ENCODE peak calls at places on chromosome 6, in four cellular contexts. J is dorsolateral prefrontal cortex, W is psoas muscle, N is substantia nigra. L is an unnamed sample.

GRCh38 chr6:149723771-149724417 is 6.0 kb upstream of the LATS1 start:
- DNase-seq in N (no peak), J (peak), W (no peak), L (peak)

GRCh38 chr6:148746363-148747144 is at the start of gene UST:
- DNase-seq in N (peak), J (peak), W (peak), L (peak)

GRCh38 chr6:161150566-161150965 is 123.3 kb downstream of the AGPAT4 start:
- DNase-seq in N (no peak), J (no peak), W (no peak), L (no peak)

GRCh38 chr6:22632561-22632960 is 63.2 kb downstream of the HDGFL1 start:
- DNase-seq in W (no peak), J (no peak), N (no peak), L (no peak)

GRCh38 chr6:57254055-57254717 is 32.1 kb upstream of the RAB23 start:
- DNase-seq in N (no peak), J (no peak), W (no peak), L (no peak)

GRCh38 chr6:158397578-158397977 is 85.3 kb downstream of the TULP4 start:
- DNase-seq in J (no peak), W (no peak), N (no peak), L (no peak)

GRCh38 chr6:113513086-113513485 is 344.1 kb upstream of the MARCKS start:
- DNase-seq in J (no peak), W (no peak), N (no peak), L (no peak)

GRCh38 chr6:70627500-70628254 is 40.0 kb upstream of the SMAP1 start:
- DNase-seq in W (no peak), N (no peak), J (no peak), L (no peak)

GRCh38 chr6:1123976-1124375 is 187.9 kb upstream of the FOXQ1 start:
- DNase-seq in J (no peak), N (no peak), W (no peak), L (no peak)

GRCh38 chr6:148566664-148567350 is 180.0 kb upstream of the UST start:
- DNase-seq in J (no peak), N (no peak), W (no peak), L (no peak)

GRCh38 chr6:89597988-89598387 is 40.6 kb downstream of the LYRM2 start:
- DNase-seq in W (no peak), J (no peak), N (no peak), L (no peak)

GRCh38 chr6:147201885-147202515 is 2.2 kb upstream of the STXBP5 start:
- DNase-seq in W (no peak), N (no peak), J (peak), L (no peak)

GRCh38 chr6:151289399-151290007 is 49.7 kb downstream of the AKAP12 start:
- DNase-seq in J (no peak), N (no peak), W (no peak), L (no peak)

GRCh38 chr6:119979862-119980261 is 630.3 kb upstream of the MAN1A1 start:
- DNase-seq in J (no peak), N (no peak), W (no peak), L (no peak)

GRCh38 chr6:434051-434705 is 42.6 kb downstream of the IRF4 start:
- DNase-seq in W (no peak), N (no peak), J (no peak), L (no peak)

GRCh38 chr6:75502884-75503283 is 9.3 kb upstream of the FILIP1 start:
- DNase-seq in W (no peak), N (no peak), J (no peak), L (no peak)

GRCh38 chr6:151796842-151797530 is 10.5 kb upstream of the ESR1 start:
- DNase-seq in N (no peak), J (no peak), W (no peak), L (no peak)

GRCh38 chr6:113383701-113384100 is 473.4 kb upstream of the MARCKS start:
- DNase-seq in J (no peak), W (no peak), N (no peak), L (no peak)

GRCh38 chr6:75932067-75932466 is 140.4 kb downstream of the IMPG1 start:
- DNase-seq in N (no peak), J (peak), W (no peak), L (no peak)

GRCh38 chr6:143555071-143555492 is 43.6 kb upstream of the FUCA2 start:
- DNase-seq in J (no peak), N (no peak), W (no peak), L (no peak)

GRCh38 chr6:68747110-68747509 is 112.0 kb downstream of the ADGRB3 start:
- DNase-seq in W (no peak), N (no peak), J (no peak), L (no peak)

GRCh38 chr6:122322824-122323223 is 76.6 kb upstream of the HSF2 start:
- DNase-seq in J (no peak), N (no peak), W (no peak), L (no peak)

GRCh38 chr6:149964243-149965190 is 774 bp downstream of the ULBP1 start:
- DNase-seq in N (no peak), J (no peak), W (no peak), L (no peak)

GRCh38 chr6:159646136-159646535 is 46.9 kb downstream of the SOD2 start:
- DNase-seq in N (no peak), J (no peak), W (no peak), L (no peak)

GRCh38 chr6:149285626-149286025 is 31.9 kb upstream of the TAB2 start:
- DNase-seq in W (no peak), N (no peak), J (no peak), L (no peak)

GRCh38 chr6:168714547-168715260 is 273.7 kb downstream of the SMOC2 start:
- DNase-seq in N (no peak), J (no peak), W (no peak), L (no peak)

GRCh38 chr6:148509789-148510581 is 167.3 kb downstream of the SASH1 start:
- DNase-seq in J (no peak), N (no peak), W (peak), L (peak)

GRCh38 chr6:168418151-168418551 is 22.8 kb upstream of the SMOC2 start:
- DNase-seq in W (peak), N (no peak), J (no peak), L (peak)

GRCh38 chr6:37868447-37868825 is 48.9 kb downstream of the ZFAND3 start:
- DNase-seq in J (no peak), N (no peak), W (no peak), L (no peak)

GRCh38 chr6:6386010-6386409 is 65.5 kb upstream of the F13A1 start:
- DNase-seq in J (no peak), W (no peak), N (no peak), L (no peak)

GRCh38 chr6:107716688-107717089 is 107.4 kb downstream of the SCML4 start:
- DNase-seq in J (no peak), W (no peak), N (no peak), L (no peak)

GRCh38 chr6:409370-409972 is 17.9 kb downstream of the IRF4 start:
- DNase-seq in W (no peak), N (no peak), J (no peak), L (no peak)

GRCh38 chr6:31837612-31838553 is 10.3 kb downstream of the HSPA1B start:
- DNase-seq in W (no peak), J (no peak), N (no peak), L (peak)

GRCh38 chr6:21522773-21523490 is 70.6 kb upstream of the SOX4 start:
- DNase-seq in N (no peak), W (no peak), J (peak), L (no peak)

GRCh38 chr6:167825759-167826229 is 917 bp upstream of the AFDN start:
- DNase-seq in W (peak), J (peak), N (no peak), L (no peak)

GRCh38 chr6:5007531-5007930 is 3.7 kb upstream of the RPP40 start:
- DNase-seq in W (no peak), N (no peak), J (no peak), L (no peak)

GRCh38 chr6:88179692-88180091 is 13.5 kb upstream of the CNR1 start:
- DNase-seq in W (no peak), J (no peak), N (no peak), L (no peak)
- H3K27ac ChIP-seq in W (no peak), J (no peak), N (no peak), L (no peak)

GRCh38 chr6:7833753-7834075 is 76.9 kb downstream of the TXNDC5 start:
- DNase-seq in N (no peak), W (no peak), J (no peak), L (no peak)

GRCh38 chr6:7828123-7828522 is 82.5 kb downstream of the TXNDC5 start:
- DNase-seq in J (no peak), W (no peak), N (no peak), L (no peak)

GRCh38 chr6:7827142-7827541 is 83.4 kb downstream of the TXNDC5 start:
- DNase-seq in W (no peak), J (no peak), N (no peak), L (peak)

GRCh38 chr6:7836371-7837026 is 74.1 kb downstream of the TXNDC5 start:
- DNase-seq in N (no peak), W (no peak), J (no peak), L (no peak)

DNA sequence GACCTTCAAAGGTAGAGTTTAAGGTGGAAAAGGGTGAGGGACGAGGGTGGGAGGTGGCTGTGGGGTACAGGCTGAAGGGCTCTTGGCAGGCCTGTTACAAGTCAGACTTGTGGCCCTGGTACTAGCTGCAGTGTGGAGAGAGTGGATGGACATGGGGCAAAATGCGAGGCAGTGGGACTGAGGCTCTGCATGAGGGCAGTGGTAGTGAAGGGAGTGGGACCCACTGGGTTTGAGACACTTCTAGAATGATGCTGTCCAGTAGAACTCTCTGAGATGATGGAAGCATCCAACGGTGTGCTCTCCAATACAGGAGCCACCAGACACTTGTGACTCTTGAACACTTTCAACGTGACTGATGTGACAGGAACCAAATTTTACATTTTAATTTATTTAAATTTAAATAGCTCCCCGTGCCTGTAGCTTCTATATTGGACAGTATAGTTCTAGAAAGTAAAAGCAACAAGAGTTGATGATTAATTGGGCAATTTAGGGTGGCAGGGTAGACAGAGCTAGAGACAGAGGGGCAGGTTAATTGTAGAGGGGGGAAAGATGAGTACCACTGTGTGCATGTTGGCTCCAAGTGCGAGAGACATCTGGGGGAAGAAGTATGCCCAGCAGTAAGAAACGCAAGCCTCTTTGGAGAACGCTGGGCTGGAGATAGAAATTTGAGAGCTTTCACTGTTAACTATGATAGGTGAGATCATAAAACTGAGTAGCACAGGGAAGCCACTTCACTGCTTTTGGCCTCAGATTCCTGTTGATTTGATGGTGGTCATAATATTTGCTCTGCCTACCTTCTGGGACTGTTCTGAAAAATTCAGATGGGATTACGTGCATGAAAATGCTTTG is 77.5 kb downstream of the TXNDC5 start:
- DNase-seq in J (no peak), W (no peak), N (no peak), L (no peak)
- H3K27ac ChIP-seq in J (no peak), W (no peak), N (no peak), L (no peak)

DNA sequence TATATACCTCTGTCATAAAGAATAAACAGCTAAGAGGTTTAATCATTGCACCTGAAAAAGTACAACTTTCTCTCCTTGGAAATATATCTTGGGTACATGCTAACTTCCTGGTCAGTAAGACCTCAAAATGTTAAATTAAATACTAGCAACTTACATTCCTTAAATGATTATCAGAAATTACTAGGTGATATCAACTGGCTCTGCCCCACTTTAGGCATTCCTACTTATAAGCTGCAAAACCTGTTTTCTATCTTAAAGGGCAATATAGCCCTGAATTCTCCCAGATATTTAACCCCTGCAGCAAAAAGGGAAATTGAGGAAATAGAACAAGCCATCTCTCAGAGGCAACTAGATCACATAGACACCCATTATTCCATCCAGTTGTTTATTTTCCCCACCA is 20.8 kb downstream of the HLA-DPA1 start:
- DNase-seq in W (no peak), N (no peak), J (no peak), L (no peak)
- H3K27ac ChIP-seq in W (no peak), N (no peak), J (no peak), L (no peak)

GRCh38 chr6:98287876-98288275 is 546.5 kb upstream of the POU3F2 start:
- DNase-seq in J (no peak), N (no peak), W (no peak), L (no peak)

GRCh38 chr6:98286620-98287019 is 547.8 kb upstream of the POU3F2 start:
- DNase-seq in W (no peak), N (no peak), J (no peak), L (no peak)
- H3K27ac ChIP-seq in W (no peak), N (no peak), J (no peak), L (no peak)

GRCh38 chr6:117449549-117450439 is 24.1 kb upstream of the ROS1 start:
- DNase-seq in N (no peak), J (peak), W (no peak), L (peak)
- H3K27ac ChIP-seq in N (no peak), J (no peak), W (no peak), L (no peak)

DNA sequence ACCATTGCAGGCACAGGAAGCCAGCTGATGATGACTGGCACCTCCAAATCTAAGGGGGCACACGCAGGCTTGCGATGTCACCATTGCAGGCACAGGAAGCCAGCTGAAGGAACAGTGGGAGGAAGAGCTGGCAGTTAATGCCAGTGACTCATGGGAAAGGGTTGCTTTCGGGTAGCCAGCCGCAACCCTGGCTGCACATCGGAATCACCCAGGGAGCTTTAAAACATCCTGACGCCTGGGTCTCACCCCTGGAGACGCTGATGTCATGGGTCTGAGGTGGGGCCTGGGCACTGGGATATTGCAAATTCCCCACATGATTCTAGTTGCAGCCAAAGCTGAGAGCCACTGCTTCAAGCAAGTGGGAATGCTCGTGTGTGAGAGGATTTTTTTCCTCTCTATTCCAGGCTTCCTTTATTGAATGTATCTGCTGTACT is 16.1 kb upstream of the CCN6 start:
- DNase-seq in W (peak), J (peak), N (no peak), L (peak)
- H3K27ac ChIP-seq in W (peak), J (peak), N (no peak), L (peak)

DNA sequence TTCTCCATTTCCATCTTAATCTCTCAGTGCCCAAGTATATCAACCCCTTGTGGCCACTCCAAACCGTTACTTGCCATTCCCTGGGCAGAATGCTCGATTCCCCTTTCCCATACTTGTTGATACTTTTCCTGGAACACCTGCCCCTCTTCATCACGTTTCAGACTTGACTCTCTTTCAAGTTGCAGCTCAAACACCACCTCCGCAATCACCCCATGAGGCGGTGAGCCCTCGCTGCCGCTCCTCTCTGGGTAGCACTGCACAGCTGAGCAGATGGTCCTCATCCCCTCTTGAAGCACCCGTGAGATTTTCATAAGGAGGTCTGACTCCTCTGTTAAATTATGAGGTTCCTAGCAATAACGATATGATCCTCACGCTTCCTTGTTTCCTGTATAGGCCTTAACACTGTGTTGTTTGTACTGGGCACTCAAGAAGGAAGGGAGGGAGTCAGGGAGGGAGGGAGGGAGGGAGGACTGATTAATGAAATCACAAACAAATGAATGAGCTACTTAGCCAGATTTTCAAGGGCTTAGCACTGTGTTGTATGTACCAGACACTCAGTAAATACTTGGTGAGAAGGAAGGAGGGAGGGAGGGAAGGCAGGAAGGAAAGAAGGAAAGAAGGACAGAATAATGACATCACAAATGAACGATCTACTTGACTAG is 8.0 kb upstream of the UQCC2 start:
- DNase-seq in N (no peak), J (no peak), W (no peak), L (no peak)
- H3K27ac ChIP-seq in N (no peak), J (no peak), W (peak), L (no peak)

GRCh38 chr6:139903411-139904157 is 529.1 kb upstream of the CITED2 start:
- DNase-seq in N (no peak), J (no peak), W (no peak), L (no peak)
- H3K27ac ChIP-seq in N (no peak), J (no peak), W (no peak), L (no peak)

DNA sequence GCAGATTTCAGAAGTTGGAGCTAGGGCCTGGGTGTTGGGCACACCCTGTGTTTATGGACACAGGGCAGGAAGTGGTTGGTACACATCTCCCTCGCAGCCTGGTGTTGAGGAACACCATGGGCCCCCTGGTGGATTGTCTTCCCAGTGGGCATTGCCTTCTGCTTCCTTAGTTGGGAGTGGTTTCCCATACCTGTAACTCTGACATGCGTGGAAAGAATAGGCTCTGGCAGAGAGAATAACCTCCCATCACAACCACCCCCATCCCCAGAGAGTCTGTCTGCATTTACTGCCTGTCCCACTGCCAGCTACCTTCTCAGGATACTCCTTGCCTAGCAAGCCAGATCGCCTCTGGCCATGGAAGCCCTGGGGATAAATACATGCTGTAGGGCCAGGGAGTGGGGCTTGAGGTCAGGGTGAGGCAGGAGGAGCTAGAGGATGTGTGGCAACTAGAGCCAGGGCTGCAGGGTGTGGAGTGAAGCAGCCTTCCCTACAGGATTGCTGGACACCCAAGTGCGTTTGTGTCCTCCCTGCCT is 14.7 kb downstream of the LRRC73 start:
- DNase-seq in J (no peak), N (no peak), W (no peak), L (no peak)
- H3K27ac ChIP-seq in J (no peak), N (no peak), W (no peak), L (no peak)

DNA sequence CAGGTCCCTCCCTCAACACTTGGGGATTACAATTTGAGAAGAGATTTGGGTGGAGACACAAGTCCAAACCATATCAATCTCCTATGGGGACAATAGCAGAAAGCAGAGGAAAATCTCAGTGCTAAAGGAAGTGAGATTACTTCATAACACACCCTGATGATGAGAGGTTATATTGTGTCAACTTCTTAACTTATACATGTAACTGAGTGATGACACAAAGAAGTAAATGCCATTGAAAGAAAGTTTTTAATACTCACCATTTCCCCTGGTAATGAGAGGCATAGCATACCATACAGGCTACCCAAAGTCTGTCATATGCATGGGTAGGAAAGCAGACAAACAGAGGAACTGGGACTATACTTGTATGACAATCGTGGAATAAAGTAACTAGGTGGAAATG is 137.2 kb downstream of the MMUT start:
- DNase-seq in W (no peak), N (no peak), J (no peak), L (no peak)
- H3K27ac ChIP-seq in W (peak), N (no peak), J (no peak), L (no peak)

L was measured in right cardiac atrium.